ENCODE peak calls at places on chromosomes 12 and 14, in four cellular contexts. M, I, R and E are unnamed samples.

GRCh38 chr14:56189306-56189705 is 71.1 kb downstream of the PELI2 start:
- DNase-seq in I (peak; percentile 85), R (no peak), M (no peak), E (no peak)

GRCh38 chr12:26226629-26227375 is 31.4 kb downstream of the SSPN start:
- DNase-seq in R (no peak), M (no peak), I (peak; percentile 64), E (no peak)

GRCh38 chr12:106585862-106586534 is 3.2 kb downstream of the RFX4 start:
- DNase-seq in I (no peak), M (no peak), R (no peak), E (no peak)

GRCh38 chr14:104246401-104247335 is 108.3 kb downstream of the KIF26A start:
- DNase-seq in M (no peak), I (no peak), R (no peak), E (no peak)

GRCh38 chr12:1047898-1048660 is 57.1 kb downstream of the ERC1 start:
- DNase-seq in I (peak; percentile 12), M (no peak), R (no peak), E (no peak)

GRCh38 chr12:92338671-92339070 is 193.0 kb upstream of the BTG1 start:
- DNase-seq in R (no peak), M (no peak), I (peak; percentile 6), E (no peak)

GRCh38 chr14:22897357-22897756 is 14.3 kb downstream of the REM2 start:
- DNase-seq in I (no peak), M (no peak), R (no peak), E (no peak)

GRCh38 chr14:52919971-52920370 is 30.9 kb downstream of the FERMT2 start:
- DNase-seq in I (no peak), R (no peak), M (no peak), E (no peak)

GRCh38 chr12:16323638-16324037 is 23.8 kb upstream of the MGST1 start:
- DNase-seq in I (no peak), M (no peak), R (no peak), E (no peak)

GRCh38 chr12:25775968-25776367 is 182.5 kb upstream of the RASSF8 start:
- DNase-seq in R (no peak), I (no peak), M (no peak), E (no peak)

GRCh38 chr14:46651526-46652144 is at the start of gene RPL10L:
- DNase-seq in I (no peak), M (no peak), R (no peak), E (peak; percentile 57)

GRCh38 chr14:65214741-65215140 is 112.4 kb upstream of the MAX start:
- DNase-seq in M (no peak), I (no peak), R (no peak), E (no peak)

GRCh38 chr14:54651018-54651351 is 84.1 kb downstream of the SAMD4A start:
- DNase-seq in R (no peak), M (no peak), I (no peak), E (no peak)

GRCh38 chr12:25135531-25136154 is 59.3 kb downstream of the DNAI7 start:
- DNase-seq in M (peak; percentile 53), R (no peak), I (no peak), E (no peak)

GRCh38 chr12:11779286-11779685 is 129.8 kb downstream of the ETV6 start:
- DNase-seq in R (no peak), M (no peak), I (peak; percentile 86), E (no peak)

GRCh38 chr12:111384596-111384995 is 15.7 kb upstream of the PHETA1 start:
- DNase-seq in I (no peak), M (no peak), R (no peak), E (no peak)

GRCh38 chr14:35533357-35534129 is 421 bp upstream of the INSM2 start:
- DNase-seq in R (no peak), I (peak; percentile 45), M (peak; percentile 74), E (peak; percentile 83)

GRCh38 chr12:124429535-124429934 is 134.6 kb downstream of the RFLNA start:
- DNase-seq in M (no peak), R (no peak), I (no peak), E (no peak)

GRCh38 chr14:81062816-81063215 is 107.4 kb downstream of the TSHR start:
- DNase-seq in R (peak; percentile 9), M (peak; percentile 72), I (no peak), E (no peak)

GRCh38 chr12:42119085-42119633 is 25.5 kb downstream of the GXYLT1 start:
- DNase-seq in M (no peak), I (peak; percentile 86), R (no peak), E (no peak)

GRCh38 chr12:6078378-6079083 is 45.9 kb downstream of the VWF start:
- DNase-seq in I (peak; percentile 69), R (no peak), M (no peak), E (no peak)

GRCh38 chr14:28398501-28398900 is 368.1 kb upstream of the FOXG1 start:
- DNase-seq in R (no peak), M (no peak), I (no peak), E (no peak)

GRCh38 chr12:131592972-131593371 is 117.9 kb upstream of the SFSWAP start:
- DNase-seq in M (no peak), I (no peak), R (no peak), E (no peak)

GRCh38 chr12:3598896-3599295 is 107.9 kb downstream of the PRMT8 start:
- DNase-seq in R (no peak), M (no peak), I (no peak), E (peak; percentile 33)

GRCh38 chr12:2460051-2460450 is 334.7 kb upstream of the FKBP4 start:
- DNase-seq in I (peak; percentile 13), R (no peak), M (no peak), E (no peak)

GRCh38 chr14:71716371-71716770 is 215.9 kb upstream of the RGS6 start:
- DNase-seq in R (no peak), I (peak; percentile 88), M (no peak), E (no peak)

GRCh38 chr12:1473418-1473817 is 121.0 kb downstream of the FBXL14 start:
- DNase-seq in M (no peak), I (peak; percentile 43), R (no peak), E (no peak)

GRCh38 chr12:132872975-132873421 is 14.4 kb downstream of the CHFR start:
- DNase-seq in M (no peak), R (no peak), I (no peak), E (no peak)

GRCh38 chr12:109463776-109464175 is 13.3 kb downstream of the KCTD10 start:
- DNase-seq in I (no peak), M (no peak), R (no peak), E (no peak)

GRCh38 chr12:109461846-109462766 is 15.0 kb downstream of the KCTD10 start:
- DNase-seq in R (peak; percentile 89), I (peak; percentile 96), M (no peak), E (peak; percentile 94)

GRCh38 chr12:109461049-109461845 is 15.9 kb downstream of the KCTD10 start:
- DNase-seq in I (peak; percentile 68), R (peak; percentile 19), M (peak; percentile 50), E (peak; percentile 81)

GRCh38 chr12:109464642-109465351 is 12.3 kb downstream of the KCTD10 start:
- DNase-seq in M (no peak), I (no peak), R (no peak), E (no peak)

DNA sequence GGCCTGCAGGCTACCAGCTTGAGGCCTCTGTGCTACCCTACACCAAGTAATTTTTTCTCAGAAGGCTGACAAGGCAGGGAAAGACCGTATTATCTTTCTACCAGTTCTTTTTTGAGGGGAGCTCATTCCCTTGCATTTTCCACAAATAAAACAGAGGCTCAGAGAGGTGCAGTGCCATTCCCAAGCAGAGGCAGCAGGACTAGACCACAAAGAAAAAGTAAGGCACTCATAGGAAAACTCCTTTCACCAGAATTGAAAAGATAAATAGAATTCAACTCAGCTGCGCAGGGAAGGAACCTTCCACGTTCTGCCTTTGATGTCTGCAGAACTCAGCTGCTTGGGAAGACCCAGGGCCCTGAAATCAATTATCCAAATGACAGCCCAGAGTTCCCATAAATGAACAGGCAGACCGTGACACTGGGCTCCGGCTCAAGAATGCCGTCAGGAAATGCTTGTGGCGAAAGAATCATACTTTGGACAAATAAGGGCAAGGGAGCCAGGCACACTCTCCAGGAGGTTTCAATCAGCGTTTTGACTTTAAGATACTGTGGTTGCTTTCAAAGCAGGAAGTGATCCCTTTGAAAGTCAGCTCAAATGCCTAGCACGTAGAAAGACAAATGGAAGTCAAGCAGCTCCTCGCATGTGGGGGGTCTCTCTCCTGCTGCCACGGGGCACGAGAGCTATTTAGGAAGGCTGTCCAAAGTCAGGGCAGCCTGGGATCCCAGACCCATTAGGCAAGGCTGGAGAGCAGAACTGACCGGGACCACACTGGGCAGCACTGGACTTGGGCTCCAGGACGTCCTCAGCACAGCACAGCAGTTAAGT is 14.0 kb downstream of the KCTD10 start:
- DNase-seq in I (peak; percentile 99), M (no peak), R (peak; percentile 88), E (peak; percentile 92)
- H3K4me1 ChIP-seq in I (peaks cover 78% of the 10 kb centered on the region), M (peaks cover 13% of the 10 kb centered on the region), R (peaks cover 81% of the 10 kb centered on the region), E (peaks cover 24% of the 10 kb centered on the region)

GRCh38 chr14:59189822-59190368 is 1.4 kb downstream of the DAAM1 start:
- DNase-seq in I (peak; percentile 93), R (peak; percentile 82), M (peak; percentile 83), E (peak; percentile 95)

GRCh38 chr14:59187802-59188460 is 536 bp upstream of the DAAM1 start:
- DNase-seq in M (peak; percentile 81), I (no peak), R (peak; percentile 24), E (peak; percentile 47)

GRCh38 chr14:59189281-59189821 is 884 bp downstream of the DAAM1 start:
- DNase-seq in M (peak; percentile 78), I (peak; percentile 27), R (no peak), E (peak; percentile 79)

GRCh38 chr14:59190372-59190771 is 1.9 kb downstream of the DAAM1 start:
- DNase-seq in I (no peak), R (no peak), M (peak; percentile 48), E (no peak)

GRCh38 chr14:59188461-59189280 is at the start of gene DAAM1:
- DNase-seq in R (peak; percentile 95), I (peak; percentile 99), M (peak; percentile 100), E (peak; percentile 98)
- H3K4me1 ChIP-seq in R (peaks cover 16% of the 10 kb centered on the region), I (peaks cover 4% of the 10 kb centered on the region), M (peaks cover 68% of the 10 kb centered on the region), E (peaks cover 2% of the 10 kb centered on the region)

GRCh38 chr12:88957358-88957757 is 377.1 kb upstream of the KITLG start:
- DNase-seq in M (no peak), R (no peak), I (no peak), E (no peak)

GRCh38 chr12:88955541-88955940 is 375.3 kb upstream of the KITLG start:
- DNase-seq in R (no peak), I (no peak), M (no peak), E (no peak)

GRCh38 chr12:88960213-88960878 is 380.1 kb upstream of the KITLG start:
- DNase-seq in R (no peak), I (peak; percentile 75), M (no peak), E (no peak)

GRCh38 chr12:88958961-88959360 is 378.7 kb upstream of the KITLG start:
- DNase-seq in M (no peak), I (no peak), R (no peak), E (no peak)

GRCh38 chr12:88958153-88958552 is 377.9 kb upstream of the KITLG start:
- DNase-seq in M (no peak), R (no peak), I (no peak), E (no peak)
- H3K4me1 ChIP-seq in M (no peaks in the 10 kb centered on the region), R (no peaks in the 10 kb centered on the region), I (no peaks in the 10 kb centered on the region), E (no peaks in the 10 kb centered on the region)

DNA sequence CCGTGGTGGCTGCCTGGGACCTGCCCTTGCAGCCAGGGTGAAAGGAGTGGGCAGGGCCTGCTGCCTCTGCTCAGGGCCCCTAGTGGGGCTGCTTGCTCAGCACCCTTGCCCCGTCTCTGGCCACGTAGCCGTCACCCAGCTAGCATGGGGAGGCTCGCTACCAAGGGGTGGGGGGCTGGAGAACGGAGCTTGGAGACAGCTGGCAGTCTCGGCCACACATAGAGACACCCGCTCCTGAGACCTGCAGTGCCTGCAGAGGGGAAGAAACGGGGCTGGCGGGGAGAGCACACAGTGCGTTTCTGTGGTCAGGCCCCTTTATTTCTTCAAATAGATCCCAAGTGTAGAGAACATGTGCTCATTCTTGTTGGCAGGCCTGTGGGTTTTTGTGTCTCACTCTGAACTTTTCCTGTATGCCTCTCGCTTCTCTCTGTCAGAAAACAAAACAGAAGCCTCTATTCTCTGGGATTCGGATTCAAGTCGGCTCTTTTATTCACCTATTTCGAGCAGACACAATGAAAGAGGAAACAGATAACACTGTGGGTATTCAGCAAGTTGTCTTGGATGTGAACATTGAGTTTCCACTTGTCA is 26.4 kb downstream of the PACS2 start:
- DNase-seq in I (peak; percentile 45), R (no peak), M (no peak), E (no peak)
- H3K4me1 ChIP-seq in I (no peaks in the 10 kb centered on the region), R (peaks cover 49% of the 10 kb centered on the region), M (no peaks in the 10 kb centered on the region), E (no peaks in the 10 kb centered on the region)